ENCODE peak calls at places on chromosome 11, in five cellular contexts. V is GM12891; E is thoracic aorta; D is GM12892; O is activated naive CD8-positive, alpha-beta T cell treated with anti-CD3 and anti-CD28 coated beads, Interleukin-2, amount 50 U/mL, for 24 hours. S is an unnamed sample.

GRCh38 chr11:20309626-20310025 is 53.9 kb upstream of the HTATIP2 start:
- DNase-seq in O (no peak), D (no peak), E (no peak), V (no peak), S (no peak)

GRCh38 chr11:27933992-27934829 is 173.7 kb downstream of the KIF18A start:
- DNase-seq in V (no peak), D (no peak), O (no peak), E (no peak), S (no peak)

GRCh38 chr11:44446341-44446712 is 119.1 kb upstream of the CD82 start:
- DNase-seq in V (no peak), E (no peak), O (no peak), D (no peak), S (no peak)

GRCh38 chr11:84720706-84721402 is 906.3 kb downstream of the DLG2 start:
- DNase-seq in V (no peak), E (no peak), D (no peak), O (peak), S (no peak)

GRCh38 chr11:11975201-11976092 is 33.0 kb downstream of the DKK3 start:
- DNase-seq in V (no peak), E (no peak), D (no peak), O (no peak), S (peak)

GRCh38 chr11:126039485-126040271 is 23.0 kb downstream of the CDON start:
- DNase-seq in O (no peak), D (peak), V (no peak), E (no peak), S (no peak)

GRCh38 chr11:44774131-44774530 is 47.4 kb downstream of the TSPAN18 start:
- DNase-seq in D (no peak), E (no peak), O (no peak), V (no peak), S (no peak)

GRCh38 chr11:64723117-64723906 is at the start of gene NRXN2:
- DNase-seq in D (peak), E (peak), O (peak), V (peak), S (peak)

GRCh38 chr11:71428861-71429435 is 19.2 kb downstream of the DHCR7 start:
- DNase-seq in O (no peak), D (no peak), V (no peak), E (no peak), S (no peak)

GRCh38 chr11:83172551-83172950 is 15.6 kb downstream of the PCF11 start:
- DNase-seq in E (no peak), D (no peak), O (no peak), V (no peak), S (no peak)

GRCh38 chr11:121141051-121141450 is 40.0 kb downstream of the TECTA start:
- DNase-seq in D (no peak), V (no peak), O (no peak), E (no peak), S (no peak)

GRCh38 chr11:111348147-111348546 is 30.9 kb downstream of the POU2AF1 start:
- DNase-seq in O (no peak), E (no peak), V (no peak), D (no peak), S (no peak)

GRCh38 chr11:115760528-115760837 is 256.3 kb upstream of the CADM1 start:
- DNase-seq in O (no peak), D (no peak), E (no peak), V (no peak), S (no peak)

GRCh38 chr11:61266602-61267001 is 25.6 kb downstream of the PGA5 start:
- DNase-seq in D (no peak), V (no peak), E (no peak), O (no peak), S (no peak)

GRCh38 chr11:29075726-29076125 is 941.1 kb downstream of the KCNA4 start:
- DNase-seq in V (no peak), O (no peak), D (no peak), E (no peak), S (no peak)

GRCh38 chr11:130528862-130529261 is 80.4 kb downstream of the ADAMTS15 start:
- DNase-seq in D (no peak), V (no peak), O (no peak), E (no peak), S (peak)

GRCh38 chr11:104390696-104391095 is 226.7 kb upstream of the PDGFD start:
- DNase-seq in V (no peak), O (no peak), E (no peak), D (no peak), S (no peak)

GRCh38 chr11:82718307-82718706 is 15.4 kb downstream of the FAM181B start:
- DNase-seq in D (no peak), O (no peak), V (peak), E (no peak), S (no peak)

GRCh38 chr11:75000975-75001354 is 12.2 kb downstream of the NEU3 start:
- DNase-seq in O (no peak), V (no peak), D (no peak), E (no peak), S (no peak)

GRCh38 chr11:7973011-7973410 is 7.8 kb upstream of the NLRP10 start:
- DNase-seq in V (no peak), O (no peak), E (no peak), D (no peak), S (no peak)

GRCh38 chr11:61632096-61632495 is 48.1 kb upstream of the DAGLA start:
- DNase-seq in E (no peak), O (no peak), D (no peak), V (no peak), S (no peak)

GRCh38 chr11:130737041-130737830 is 179.0 kb downstream of the SNX19 start:
- DNase-seq in D (no peak), O (no peak), E (no peak), V (no peak), S (no peak)

GRCh38 chr11:14288189-14288935 is 70.6 kb downstream of the RRAS2 start:
- DNase-seq in D (no peak), E (no peak), V (no peak), O (no peak), S (no peak)

GRCh38 chr11:110986016-110986415 is 259.5 kb upstream of the POU2AF2 start:
- DNase-seq in D (no peak), O (no peak), V (no peak), E (no peak), S (no peak)

GRCh38 chr11:119323532-119324033 is 6.7 kb upstream of the MCAM start:
- DNase-seq in O (peak), D (peak), V (no peak), E (no peak), S (no peak)

GRCh38 chr11:17739945-17740338 is 5.4 kb downstream of the KCNC1 start:
- DNase-seq in D (no peak), E (no peak), V (no peak), O (no peak), S (no peak)

GRCh38 chr11:9005087-9005486 is 1.3 kb upstream of the NRIP3 start:
- DNase-seq in D (no peak), E (no peak), O (no peak), V (no peak), S (no peak)

S was measured in ascending aorta.